ENCODE peak calls at places on chromosomes 13 and 19, in seven cellular contexts. H is PC-3, L is OCI-LY7, V is hepatocyte, O is SK-N-SH, Q is GM23248, X is HCT116. M is an unnamed sample.

GRCh38 chr13:33051632-33052031 is 35.4 kb downstream of the KL start:
- DNase-seq in H (no peak), L (no peak), V (no peak), O (no peak), Q (no peak), X (no peak), M (peak; percentile 40)

GRCh38 chr13:30572859-30573275 is 44.9 kb upstream of the USPL1 start:
- DNase-seq in H (peak; percentile 39), L (peak; percentile 80), V (peak; percentile 34), O (peak; percentile 15), Q (peak; percentile 76), X (no peak), M (peak; percentile 75)

GRCh38 chr13:98481511-98481951 is 95.4 kb downstream of the STK24 start:
- DNase-seq in H (no peak), L (no peak), V (no peak), O (no peak), Q (no peak), X (no peak), M (no peak)

GRCh38 chr13:51317262-51317661 is 22.2 kb upstream of the SERPINE3 start:
- DNase-seq in H (peak; percentile 76), L (no peak), V (no peak), O (no peak), Q (peak; percentile 55), X (no peak), M (no peak)

GRCh38 chr13:77596777-77597176 is 61.3 kb downstream of the SCEL start:
- DNase-seq in H (no peak), L (no peak), V (no peak), O (no peak), Q (no peak), X (no peak), M (no peak)

GRCh38 chr19:30880151-30880550 is 469.1 kb downstream of the TSHZ3 start:
- DNase-seq in H (no peak), L (no peak), V (no peak), O (no peak), Q (no peak), X (no peak), M (no peak)

GRCh38 chr13:48151766-48152165 is 56.9 kb upstream of the MED4 start:
- DNase-seq in H (no peak), L (no peak), V (no peak), O (no peak), Q (no peak), X (no peak), M (no peak)

GRCh38 chr19:46240693-46241092 is 11.2 kb downstream of the IGFL1 start:
- DNase-seq in H (no peak), L (no peak), V (no peak), O (no peak), Q (no peak), X (no peak), M (no peak)

GRCh38 chr19:54160948-54161347 is 1.4 kb upstream of the LENG1 start:
- DNase-seq in H (peak; percentile 43), L (no peak), V (no peak), O (no peak), Q (peak; percentile 32), X (no peak), M (no peak)

GRCh38 chr19:5225486-5226345 is 114.9 kb downstream of the PTPRS start:
- DNase-seq in H (no peak), L (peak; percentile 33), V (no peak), O (peak; percentile 62), Q (peak; percentile 21), X (no peak), M (no peak)

GRCh38 chr19:49651871-49652722 is 10.1 kb downstream of the SCAF1 start:
- DNase-seq in H (no peak), L (no peak), V (no peak), O (no peak), Q (no peak), X (no peak), M (no peak)

GRCh38 chr13:32669030-32669646 is 82.9 kb downstream of the PDS5B start:
- DNase-seq in H (peak; percentile 65), L (peak; percentile 79), V (peak; percentile 63), O (peak; percentile 36), Q (peak; percentile 78), X (peak; percentile 28), M (peak; percentile 29)

GRCh38 chr13:109605846-109606245 is 180.5 kb downstream of the IRS2 start:
- DNase-seq in H (no peak), L (no peak), V (no peak), O (no peak), Q (no peak), X (no peak), M (no peak)

GRCh38 chr13:76038920-76039716 is 403.0 kb downstream of the LMO7 start:
- DNase-seq in H (peak; percentile 3), L (no peak), V (no peak), O (no peak), Q (no peak), X (no peak), M (peak; percentile 16)

GRCh38 chr13:95343944-95344343 is 42.7 kb upstream of the ABCC4 start:
- DNase-seq in H (no peak), L (no peak), V (no peak), O (no peak), Q (no peak), X (no peak), M (no peak)

GRCh38 chr13:99931462-99931861 is 40.1 kb downstream of the ZIC5 start:
- DNase-seq in H (no peak), L (no peak), V (no peak), O (no peak), Q (peak; percentile 12), X (no peak), M (no peak)

GRCh38 chr13:98340026-98340425 is 163.0 kb upstream of the RNF113B start:
- DNase-seq in H (no peak), L (no peak), V (no peak), O (no peak), Q (no peak), X (no peak), M (no peak)

DNA sequence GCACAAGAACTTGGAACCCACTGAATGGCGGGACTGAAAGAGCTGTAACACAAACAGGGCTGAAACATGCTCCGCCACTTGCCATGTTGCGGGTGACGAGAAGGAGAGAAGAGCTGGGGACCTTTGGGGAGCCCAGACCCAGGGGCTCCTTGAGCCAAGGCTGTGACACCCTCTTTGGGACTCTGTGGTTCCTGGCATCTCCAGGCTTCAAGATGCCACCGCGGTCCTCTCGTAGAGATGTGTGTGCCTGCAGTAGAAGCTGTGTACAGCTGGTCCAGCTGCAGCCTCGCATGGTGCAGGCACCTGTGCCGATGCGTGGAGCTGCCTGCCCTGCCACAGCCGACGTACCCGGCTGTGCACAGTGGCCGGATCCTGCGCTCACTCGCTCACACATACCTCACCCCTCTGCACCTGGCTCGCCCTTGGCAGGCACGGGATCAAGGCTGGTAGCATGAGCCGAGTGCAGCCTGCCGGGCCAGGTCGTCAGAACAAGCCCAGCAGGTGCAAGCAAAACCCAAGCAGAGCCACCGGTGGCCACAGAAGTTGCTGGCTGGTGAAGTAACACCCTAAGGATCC is 1385.8 kb downstream of the PCDH9 start:
- DNase-seq in H (no peak), L (no peak), V (no peak), O (no peak), Q (no peak), X (no peak), M (no peak)
- TF ChIP-seq EZH2phosphoT487 in H (no peak), L (no peak), V (no peak), O (no peak), Q (no peak), X (no peak), M (no peak)

DNA sequence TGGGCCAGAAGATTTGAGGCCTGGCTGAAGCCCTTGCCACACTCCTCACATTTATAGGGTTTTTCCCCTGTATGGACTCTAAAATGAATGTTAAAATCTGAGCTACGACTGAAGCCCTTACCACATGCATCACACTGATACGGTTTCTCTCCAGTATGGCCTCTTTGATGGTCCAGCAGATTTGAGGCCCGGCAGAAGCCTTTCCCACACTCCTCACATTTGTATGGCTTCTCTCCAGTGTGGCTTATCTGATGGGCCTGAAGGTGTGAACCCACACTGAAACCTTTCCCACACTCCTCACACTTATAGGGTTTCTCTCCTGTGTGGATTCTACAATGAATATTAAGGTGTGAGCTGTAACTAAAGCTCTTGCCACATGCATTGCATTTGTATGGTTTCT is 21.0 kb downstream of the ZNF45 start:
- DNase-seq in H (no peak), L (no peak), V (no peak), O (no peak), Q (no peak), X (no peak), M (no peak)
- H3K9me3 ChIP-seq in H (peaks cover 14% of the 10 kb centered on the region), L (no peaks in the 10 kb centered on the region), V (peaks cover 64% of the 10 kb centered on the region), O (peaks cover 29% of the 10 kb centered on the region), Q (peaks cover 5% of the 10 kb centered on the region), X (peaks cover 30% of the 10 kb centered on the region), M (no peaks in the 10 kb centered on the region)

GRCh38 chr13:113903912-113904311 is 40.0 kb upstream of the GAS6 start:
- DNase-seq in H (no peak), L (no peak), V (no peak), O (no peak), Q (no peak), X (no peak), M (peak; percentile 5)
- TF ChIP-seq EZH2phosphoT487 in H (no peak), L (no peak), V (no peak), O (no peak), Q (no peak), X (no peak), M (no peak)

DNA sequence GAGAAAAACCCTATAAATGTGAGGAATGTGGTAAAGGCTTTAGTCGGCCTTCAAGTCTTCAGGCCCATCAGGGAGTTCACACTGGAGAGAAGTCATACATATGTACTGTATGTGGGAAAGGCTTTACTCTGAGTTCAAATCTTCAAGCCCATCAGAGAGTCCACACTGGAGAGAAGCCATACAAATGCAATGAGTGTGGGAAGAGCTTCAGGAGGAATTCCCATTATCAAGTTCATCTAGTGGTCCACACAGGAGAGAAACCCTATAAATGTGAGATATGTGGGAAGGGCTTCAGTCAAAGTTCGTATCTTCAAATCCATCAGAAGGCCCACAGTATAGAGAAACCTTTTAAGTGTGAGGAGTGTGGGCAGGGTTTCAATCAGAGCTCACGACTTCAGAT is 11.7 kb downstream of the ZNF226 start:
- DNase-seq in H (no peak), L (no peak), V (no peak), O (no peak), Q (no peak), X (no peak), M (no peak)
- H3K9me3 ChIP-seq in H (no peaks in the 10 kb centered on the region), L (no peaks in the 10 kb centered on the region), V (peaks cover 64% of the 10 kb centered on the region), O (peaks cover 19% of the 10 kb centered on the region), Q (no peaks in the 10 kb centered on the region), X (peaks cover 4% of the 10 kb centered on the region), M (no peaks in the 10 kb centered on the region)